ENCODE peak calls at places on chromosomes 2 and 18, in six cellular contexts. One of them, this sample, is unnamed.

GRCh38 chr2:127049927-127050802 is 56.8 kb downstream of the BIN1 start:
- DNase-seq in GM23338: peak; percentile 82
- DNase-seq in A549: peak; percentile 48
- DNase-seq in HCT116: no peak
- DNase-seq in SK-N-SH: peak; percentile 96
- DNase-seq in HepG2: peak; percentile 24
- DNase-seq in this sample: no peak

GRCh38 chr2:199199797-199200196 is 257.9 kb downstream of the SATB2 start:
- DNase-seq in GM23338: no peak
- DNase-seq in A549: no peak
- DNase-seq in HCT116: no peak
- DNase-seq in SK-N-SH: no peak
- DNase-seq in HepG2: no peak
- DNase-seq in this sample: no peak

GRCh38 chr2:10329880-10330699 is 27.4 kb downstream of the HPCAL1 start:
- DNase-seq in GM23338: peak; percentile 9
- DNase-seq in A549: peak; percentile 80
- DNase-seq in HCT116: no peak
- DNase-seq in SK-N-SH: no peak
- DNase-seq in HepG2: peak; percentile 78
- DNase-seq in this sample: no peak

GRCh38 chr2:105977212-105977611 is 216.9 kb downstream of the UXS1 start:
- DNase-seq in GM23338: no peak
- DNase-seq in A549: peak; percentile 30
- DNase-seq in HCT116: peak; percentile 77
- DNase-seq in SK-N-SH: no peak
- DNase-seq in HepG2: peak; percentile 33
- DNase-seq in this sample: no peak

GRCh38 chr2:96526101-96526591 is 10.4 kb upstream of the ARID5A start:
- DNase-seq in GM23338: no peak
- DNase-seq in A549: no peak
- DNase-seq in HCT116: no peak
- DNase-seq in SK-N-SH: no peak
- DNase-seq in HepG2: no peak
- DNase-seq in this sample: no peak

GRCh38 chr2:26414291-26414690 is 12.6 kb downstream of the DRC1 start:
- DNase-seq in GM23338: no peak
- DNase-seq in A549: peak; percentile 37
- DNase-seq in HCT116: no peak
- DNase-seq in SK-N-SH: no peak
- DNase-seq in HepG2: no peak
- DNase-seq in this sample: no peak

GRCh38 chr2:42492691-42493467 is 903 bp downstream of the KCNG3 start:
- DNase-seq in GM23338: peak; percentile 77
- DNase-seq in A549: no peak
- DNase-seq in HCT116: no peak
- DNase-seq in SK-N-SH: peak; percentile 42
- DNase-seq in HepG2: no peak
- DNase-seq in this sample: no peak

GRCh38 chr2:104562537-104562936 is 291.4 kb upstream of the POU3F3 start:
- DNase-seq in GM23338: peak; percentile 40
- DNase-seq in A549: no peak
- DNase-seq in HCT116: no peak
- DNase-seq in SK-N-SH: no peak
- DNase-seq in HepG2: no peak
- DNase-seq in this sample: no peak

GRCh38 chr2:188293601-188294482 is 2.2 kb downstream of the GULP1 start:
- DNase-seq in GM23338: no peak
- DNase-seq in A549: peak; percentile 73
- DNase-seq in HCT116: peak; percentile 84
- DNase-seq in SK-N-SH: peak; percentile 61
- DNase-seq in HepG2: no peak
- DNase-seq in this sample: peak; percentile 46

GRCh38 chr2:154825358-154825757 is 126.9 kb downstream of the KCNJ3 start:
- DNase-seq in GM23338: no peak
- DNase-seq in A549: no peak
- DNase-seq in HCT116: no peak
- DNase-seq in SK-N-SH: no peak
- DNase-seq in HepG2: no peak
- DNase-seq in this sample: no peak

GRCh38 chr2:166651080-166651675 is 157.1 kb upstream of the SCN7A start:
- DNase-seq in GM23338: no peak
- DNase-seq in A549: no peak
- DNase-seq in HCT116: no peak
- DNase-seq in SK-N-SH: no peak
- DNase-seq in HepG2: no peak
- DNase-seq in this sample: no peak

GRCh38 chr2:192151848-192152247 is 42.9 kb downstream of the TMEFF2 start:
- DNase-seq in GM23338: no peak
- DNase-seq in A549: no peak
- DNase-seq in HCT116: no peak
- DNase-seq in SK-N-SH: no peak
- DNase-seq in HepG2: no peak
- DNase-seq in this sample: no peak

GRCh38 chr2:85353876-85354285 is 447 bp downstream of the RETSAT start:
- DNase-seq in GM23338: no peak
- DNase-seq in A549: peak; percentile 39
- DNase-seq in HCT116: peak; percentile 12
- DNase-seq in SK-N-SH: peak; percentile 38
- DNase-seq in HepG2: peak; percentile 25
- DNase-seq in this sample: no peak

GRCh38 chr2:226659416-226659815 is 140.2 kb downstream of the IRS1 start:
- DNase-seq in GM23338: no peak
- DNase-seq in A549: no peak
- DNase-seq in HCT116: no peak
- DNase-seq in SK-N-SH: no peak
- DNase-seq in HepG2: no peak
- DNase-seq in this sample: no peak

GRCh38 chr2:96816836-96817702 is 1.0 kb downstream of the CNNM3 start:
- DNase-seq in GM23338: peak; percentile 34
- DNase-seq in A549: peak; percentile 25
- DNase-seq in HCT116: no peak
- DNase-seq in SK-N-SH: peak; percentile 51
- DNase-seq in HepG2: peak; percentile 16
- DNase-seq in this sample: no peak

GRCh38 chr2:46034535-46034934 is 262.7 kb upstream of the EPAS1 start:
- DNase-seq in GM23338: no peak
- DNase-seq in A549: no peak
- DNase-seq in HCT116: no peak
- DNase-seq in SK-N-SH: no peak
- DNase-seq in HepG2: no peak
- DNase-seq in this sample: no peak

GRCh38 chr2:112480540-112481049 is 1.4 kb upstream of the TTL start:
- DNase-seq in GM23338: peak; percentile 36
- DNase-seq in A549: peak; percentile 53
- DNase-seq in HCT116: no peak
- DNase-seq in SK-N-SH: peak; percentile 58
- DNase-seq in HepG2: peak; percentile 24
- DNase-seq in this sample: no peak

GRCh38 chr2:240178564-240178963 is 38.1 kb upstream of the OTOS start:
- DNase-seq in GM23338: peak; percentile 51
- DNase-seq in A549: no peak
- DNase-seq in HCT116: no peak
- DNase-seq in SK-N-SH: no peak
- DNase-seq in HepG2: no peak
- DNase-seq in this sample: no peak

GRCh38 chr2:205708231-205708631 is 25.9 kb downstream of the NRP2 start:
- DNase-seq in GM23338: no peak
- DNase-seq in A549: no peak
- DNase-seq in HCT116: no peak
- DNase-seq in SK-N-SH: no peak
- DNase-seq in HepG2: no peak
- DNase-seq in this sample: no peak

GRCh38 chr2:236180831-236181453 is 12.8 kb upstream of the GBX2 start:
- DNase-seq in GM23338: peak; percentile 92
- DNase-seq in A549: peak; percentile 80
- DNase-seq in HCT116: peak; percentile 42
- DNase-seq in SK-N-SH: peak; percentile 84
- DNase-seq in HepG2: peak; percentile 60
- DNase-seq in this sample: peak; percentile 47
- TF ChIP-seq REST in GM23338: no peak
- TF ChIP-seq REST in A549: no peak
- TF ChIP-seq REST in HCT116: no peak
- TF ChIP-seq REST in SK-N-SH: no peak
- TF ChIP-seq REST in HepG2: no peak
- TF ChIP-seq REST in this sample: no peak

GRCh38 chr18:55879331-55879730 is 291.3 kb upstream of the TCF4 start:
- DNase-seq in GM23338: no peak
- DNase-seq in A549: no peak
- DNase-seq in HCT116: no peak
- DNase-seq in SK-N-SH: no peak
- DNase-seq in HepG2: no peak
- DNase-seq in this sample: no peak
- H3K27ac ChIP-seq in GM23338: no peak overlapping the region
- H3K27ac ChIP-seq in A549: no peak overlapping the region
- H3K27ac ChIP-seq in HCT116: no peak overlapping the region
- H3K27ac ChIP-seq in SK-N-SH: no peak overlapping the region
- H3K27ac ChIP-seq in HepG2: no peak overlapping the region
- H3K27ac ChIP-seq in this sample: no peak overlapping the region

GRCh38 chr2:157895531-157895930 is 19.4 kb upstream of the ACVR1 start:
- DNase-seq in GM23338: no peak
- DNase-seq in A549: no peak
- DNase-seq in HCT116: no peak
- DNase-seq in SK-N-SH: no peak
- DNase-seq in HepG2: no peak
- DNase-seq in this sample: no peak
- TF ChIP-seq REST in GM23338: no peak
- TF ChIP-seq REST in A549: no peak
- TF ChIP-seq REST in HCT116: no peak
- TF ChIP-seq REST in SK-N-SH: no peak
- TF ChIP-seq REST in HepG2: no peak
- TF ChIP-seq REST in this sample: no peak

DNA sequence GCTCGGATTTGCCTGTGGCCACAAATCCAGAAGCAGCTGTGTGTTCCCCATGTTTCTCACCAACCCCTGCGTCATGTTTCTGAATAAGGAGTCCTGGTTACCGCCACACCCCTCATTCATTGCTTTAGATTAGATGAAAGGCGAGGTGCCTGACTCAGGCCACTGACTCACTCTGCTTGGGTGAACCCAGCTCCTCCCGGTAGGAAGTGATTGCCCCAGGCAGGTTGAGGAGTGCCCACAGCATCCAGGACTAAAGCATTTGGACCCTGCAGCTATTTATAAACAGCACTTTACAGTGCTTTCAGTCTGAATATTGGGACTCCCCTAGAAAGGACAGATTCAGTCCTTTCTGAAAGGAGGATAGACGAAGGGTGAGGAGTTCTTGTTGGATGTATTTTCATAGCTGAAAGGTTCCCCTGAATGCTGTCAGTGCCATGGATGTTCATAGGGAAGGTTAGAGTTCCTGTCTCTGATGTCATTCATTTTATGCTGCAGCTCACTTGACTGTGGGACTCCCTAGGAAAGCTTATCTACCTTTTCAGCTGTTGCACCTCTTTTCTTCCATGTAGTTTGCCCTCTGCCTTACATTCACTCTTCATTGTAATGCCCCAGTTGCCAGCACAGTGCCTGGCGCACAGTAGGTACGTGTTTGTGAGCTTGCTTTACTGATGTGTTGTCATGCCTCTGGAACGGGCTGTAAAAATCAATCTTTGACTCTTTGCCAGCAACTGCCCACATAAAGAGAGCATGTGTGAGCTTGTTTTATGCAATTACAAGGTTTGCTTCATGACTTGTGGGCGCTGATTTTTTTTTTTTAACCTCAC is 14.9 kb downstream of the ITGA6 start:
- DNase-seq in GM23338: no peak
- DNase-seq in A549: peak; percentile 94
- DNase-seq in HCT116: peak; percentile 98
- DNase-seq in SK-N-SH: no peak
- DNase-seq in HepG2: peak; percentile 75
- DNase-seq in this sample: peak; percentile 94
- H3K27ac ChIP-seq in GM23338: no peak overlapping the region
- H3K27ac ChIP-seq in A549: peak overlapping the region; percentile 82
- H3K27ac ChIP-seq in HCT116: peak overlapping the region; percentile 82
- H3K27ac ChIP-seq in SK-N-SH: no peak overlapping the region
- H3K27ac ChIP-seq in HepG2: peak overlapping the region; percentile 5
- H3K27ac ChIP-seq in this sample: peak overlapping the region; percentile 51

GRCh38 chr2:180848393-180848792 is 132.0 kb upstream of the UBE2E3 start:
- DNase-seq in GM23338: no peak
- DNase-seq in A549: no peak
- DNase-seq in HCT116: no peak
- DNase-seq in SK-N-SH: no peak
- DNase-seq in HepG2: no peak
- DNase-seq in this sample: no peak

GRCh38 chr2:180847073-180847472 is 133.3 kb upstream of the UBE2E3 start:
- DNase-seq in GM23338: no peak
- DNase-seq in A549: no peak
- DNase-seq in HCT116: no peak
- DNase-seq in SK-N-SH: no peak
- DNase-seq in HepG2: no peak
- DNase-seq in this sample: no peak

GRCh38 chr2:180849851-180850250 is 130.6 kb upstream of the UBE2E3 start:
- DNase-seq in GM23338: peak; percentile 30
- DNase-seq in A549: no peak
- DNase-seq in HCT116: no peak
- DNase-seq in SK-N-SH: no peak
- DNase-seq in HepG2: no peak
- DNase-seq in this sample: no peak
- TF ChIP-seq REST in GM23338: no peak
- TF ChIP-seq REST in A549: no peak
- TF ChIP-seq REST in HCT116: no peak
- TF ChIP-seq REST in SK-N-SH: no peak
- TF ChIP-seq REST in HepG2: no peak
- TF ChIP-seq REST in this sample: no peak

GRCh38 chr2:119059940-119060339 is 98.6 kb downstream of the C1QL2 start:
- DNase-seq in GM23338: no peak
- DNase-seq in A549: no peak
- DNase-seq in HCT116: no peak
- DNase-seq in SK-N-SH: no peak
- DNase-seq in HepG2: no peak
- DNase-seq in this sample: no peak
- H3K27ac ChIP-seq in GM23338: no peak overlapping the region
- H3K27ac ChIP-seq in A549: no peak overlapping the region
- H3K27ac ChIP-seq in HCT116: no peak overlapping the region
- H3K27ac ChIP-seq in SK-N-SH: no peak overlapping the region
- H3K27ac ChIP-seq in HepG2: no peak overlapping the region
- H3K27ac ChIP-seq in this sample: no peak overlapping the region

DNA sequence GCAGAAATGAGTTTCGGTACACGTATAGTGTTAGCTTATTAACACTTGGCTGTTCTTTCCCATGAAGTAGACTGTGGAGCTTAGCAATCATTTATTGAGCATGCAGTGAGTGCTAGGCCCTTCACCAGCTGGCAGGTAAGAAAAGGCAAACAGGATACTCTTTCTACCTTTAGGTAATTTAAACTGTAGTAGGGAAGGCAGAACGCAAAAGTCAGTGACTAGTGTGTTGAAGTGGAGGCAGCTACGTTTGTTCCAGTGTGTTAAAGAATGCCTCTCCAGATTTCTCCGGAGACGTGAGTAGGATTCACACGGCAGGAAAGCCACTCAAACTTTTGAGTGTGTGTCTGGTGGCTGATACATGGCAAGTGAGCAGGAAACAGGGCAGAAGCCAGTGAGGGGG is 17.2 kb upstream of the SAG start:
- DNase-seq in GM23338: no peak
- DNase-seq in A549: no peak
- DNase-seq in HCT116: no peak
- DNase-seq in SK-N-SH: no peak
- DNase-seq in HepG2: no peak
- DNase-seq in this sample: no peak
- TF ChIP-seq REST in GM23338: no peak
- TF ChIP-seq REST in A549: no peak
- TF ChIP-seq REST in HCT116: no peak
- TF ChIP-seq REST in SK-N-SH: no peak
- TF ChIP-seq REST in HepG2: no peak
- TF ChIP-seq REST in this sample: no peak

GRCh38 chr18:2981212-2981728 is 31.7 kb downstream of the LPIN2 start:
- DNase-seq in GM23338: no peak
- DNase-seq in A549: peak; percentile 86
- DNase-seq in HCT116: no peak
- DNase-seq in SK-N-SH: no peak
- DNase-seq in HepG2: no peak
- DNase-seq in this sample: peak; percentile 64
- H3K27ac ChIP-seq in GM23338: peak overlapping the region; percentile 57
- H3K27ac ChIP-seq in A549: peak overlapping the region; percentile 89
- H3K27ac ChIP-seq in HCT116: no peak overlapping the region
- H3K27ac ChIP-seq in SK-N-SH: peak overlapping the region; percentile 76
- H3K27ac ChIP-seq in HepG2: no peak overlapping the region
- H3K27ac ChIP-seq in this sample: peak overlapping the region; percentile 96

This sample was measured in Panc1.